ENCODE peak calls at places on chromosome 16, in four cellular contexts. N is AG04450, H is spleen, G is ascending aorta. T is an unnamed sample.

GRCh38 chr16:75287708-75288107 is 36.3 kb upstream of the BCAR1 start:
- DNase-seq in N (no peak), H (no peak), G (no peak), T (no peak)

GRCh38 chr16:2795714-2796143 is 2.5 kb upstream of the PRSS41 start:
- DNase-seq in N (no peak), G (no peak), H (no peak), T (no peak)

GRCh38 chr16:2810651-2811050 is 6.4 kb upstream of the PRSS21 start:
- DNase-seq in H (peak; percentile 40), N (no peak), G (no peak), T (no peak)

GRCh38 chr16:89412811-89413210 is 77.5 kb downstream of the ANKRD11 start:
- DNase-seq in G (no peak), N (no peak), H (no peak), T (no peak)

GRCh38 chr16:35239561-35239960 is 1780.1 kb downstream of the TP53TG3F start:
- DNase-seq in H (no peak), G (no peak), N (no peak), T (no peak)

GRCh38 chr16:68126395-68126794 is 41.2 kb downstream of the NFATC3 start:
- DNase-seq in H (no peak), N (no peak), G (no peak), T (no peak)

GRCh38 chr16:86986136-86986535 is 331.1 kb downstream of the C16orf95 start:
- DNase-seq in N (no peak), G (no peak), H (no peak), T (no peak)

GRCh38 chr16:69482410-69482951 is 58.1 kb downstream of the CYB5B start:
- DNase-seq in N (no peak), H (no peak), G (peak; percentile 79), T (peak; percentile 73)

GRCh38 chr16:2935418-2935817 is 23.7 kb downstream of the FLYWCH1 start:
- DNase-seq in H (no peak), G (no peak), N (no peak), T (no peak)

GRCh38 chr16:66262253-66263167 is 104.0 kb upstream of the CDH5 start:
- DNase-seq in N (no peak), G (peak; percentile 42), H (no peak), T (peak; percentile 74)

GRCh38 chr16:71350821-71351557 is 7.5 kb upstream of the CALB2 start:
- DNase-seq in G (no peak), H (no peak), N (no peak), T (no peak)

GRCh38 chr16:53821957-53822625 is 118.1 kb downstream of the FTO start:
- DNase-seq in H (no peak), G (no peak), N (peak; percentile 44), T (no peak)

GRCh38 chr16:2963074-2963610 is 933 bp upstream of the KREMEN2 start:
- DNase-seq in H (peak; percentile 73), N (no peak), G (no peak), T (no peak)

GRCh38 chr16:3664187-3664896 is 9.9 kb downstream of the DNASE1 start:
- DNase-seq in N (no peak), H (no peak), G (no peak), T (no peak)

GRCh38 chr16:79595916-79596450 is 4.6 kb downstream of the MAF start:
- DNase-seq in G (no peak), N (no peak), H (no peak), T (no peak)

DNA sequence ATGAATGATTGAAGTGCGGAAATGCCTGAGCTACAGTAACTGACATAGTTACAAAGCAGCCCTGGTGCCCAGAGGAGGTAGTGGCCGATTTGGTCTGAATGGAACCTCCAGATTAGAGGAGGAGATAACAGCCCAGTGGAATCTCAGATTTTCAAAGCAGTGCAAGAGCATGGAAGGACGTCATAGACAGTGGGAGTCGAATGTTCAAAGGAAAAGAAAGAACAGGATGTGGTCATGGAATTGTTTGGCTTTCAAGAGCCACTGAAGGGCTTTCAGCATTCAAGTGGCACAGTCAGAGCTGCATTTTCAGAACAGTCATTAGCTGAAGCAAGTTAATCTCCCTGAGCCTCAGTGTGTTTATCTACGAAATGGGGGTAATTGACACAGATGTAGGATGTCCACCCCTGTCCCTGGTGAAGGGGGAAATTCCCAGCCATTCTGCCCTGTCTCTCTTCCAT is 104.6 kb upstream of the CACNG3 start:
- DNase-seq in H (no peak), G (no peak), N (no peak), T (no peak)
- H3K27ac ChIP-seq in H (no peak overlapping the region), G (no peak overlapping the region), N (no peak overlapping the region), T (no peak overlapping the region)

GRCh38 chr16:9681556-9681955 is 500.7 kb downstream of the GRIN2A start:
- DNase-seq in N (no peak), G (no peak), H (no peak), T (no peak)
- H3K4me3 ChIP-seq in N (no peak overlapping the region), G (no peak overlapping the region), H (no peak overlapping the region), T (no peak overlapping the region)

GRCh38 chr16:56530872-56531271 is 11.0 kb upstream of the BBS2 start:
- DNase-seq in N (no peak), G (no peak), H (no peak), T (no peak)

GRCh38 chr16:56519459-56520250 is at the start of gene BBS2:
- DNase-seq in H (peak; percentile 97), N (peak; percentile 51), G (peak; percentile 92), T (peak; percentile 86)

GRCh38 chr16:56520251-56520577 is 390 bp upstream of the BBS2 start:
- DNase-seq in H (no peak), G (no peak), N (no peak), T (no peak)

GRCh38 chr16:56525154-56525720 is 5.4 kb upstream of the BBS2 start:
- DNase-seq in G (no peak), N (no peak), H (no peak), T (no peak)
- H3K27ac ChIP-seq in G (no peak overlapping the region), N (no peak overlapping the region), H (no peak overlapping the region), T (no peak overlapping the region)

GRCh38 chr16:84833142-84833495 is 13.3 kb downstream of the CRISPLD2 start:
- DNase-seq in N (no peak), G (no peak), H (no peak), T (no peak)

GRCh38 chr16:84836234-84836647 is 16.5 kb downstream of the CRISPLD2 start:
- DNase-seq in H (no peak), N (peak; percentile 100), G (peak; percentile 92), T (peak; percentile 97)

GRCh38 chr16:84832488-84833141 is 12.8 kb downstream of the CRISPLD2 start:
- DNase-seq in N (peak; percentile 100), G (peak; percentile 86), H (no peak), T (peak; percentile 96)

GRCh38 chr16:84834403-84834772 is 14.6 kb downstream of the CRISPLD2 start:
- DNase-seq in H (no peak), G (no peak), N (no peak), T (no peak)

GRCh38 chr16:84833542-84834402 is 14.0 kb downstream of the CRISPLD2 start:
- DNase-seq in H (no peak), N (no peak), G (no peak), T (no peak)
- H3K4me3 ChIP-seq in H (no peak overlapping the region), N (no peak overlapping the region), G (no peak overlapping the region), T (peak overlapping the region; percentile 37)